ENCODE peak calls at places on chromosomes 3 and 15, in five cellular contexts. X, K, I, W and P are unnamed samples.

GRCh38 chr3:51379301-51379700 is 5.8 kb upstream of the MANF start:
- DNase-seq in I (no peak), W (peak), X (no peak), K (no peak), P (peak)

GRCh38 chr15:49964071-49964470 is 155.0 kb downstream of the ATP8B4 start:
- DNase-seq in K (no peak), X (no peak), I (no peak), W (no peak), P (no peak)

GRCh38 chr3:101310580-101311375 is 9.6 kb downstream of the IMPG2 start:
- DNase-seq in X (no peak), K (no peak), W (no peak), I (no peak), P (peak)

GRCh38 chr15:75213768-75214221 is 12.1 kb downstream of the C15orf39 start:
- DNase-seq in X (no peak), I (no peak), K (no peak), W (no peak), P (no peak)

GRCh38 chr3:88809993-88810392 is 297.4 kb upstream of the EPHA3 start:
- DNase-seq in K (no peak), X (no peak), I (no peak), W (no peak), P (no peak)

GRCh38 chr3:47385796-47386195 is 5.0 kb downstream of the PTPN23 start:
- DNase-seq in I (no peak), X (no peak), W (no peak), K (no peak), P (no peak)

GRCh38 chr3:77652624-77653023 is 612.7 kb downstream of the ROBO2 start:
- DNase-seq in K (no peak), X (no peak), I (no peak), W (no peak), P (no peak)

GRCh38 chr15:70576276-70576675 is 187.1 kb downstream of the UACA start:
- DNase-seq in X (no peak), W (no peak), I (no peak), K (no peak), P (no peak)

GRCh38 chr3:128316456-128316855 is 150.2 kb downstream of the DNAJB8 start:
- DNase-seq in I (no peak), X (no peak), W (peak), K (no peak), P (no peak)

GRCh38 chr3:105118905-105119304 is 247.8 kb upstream of the ALCAM start:
- DNase-seq in X (no peak), W (no peak), I (no peak), K (no peak), P (no peak)

GRCh38 chr3:13325092-13325491 is 95.0 kb downstream of the NUP210 start:
- DNase-seq in X (peak), I (no peak), K (no peak), W (no peak), P (peak)

GRCh38 chr3:97439373-97439772 is 325.2 kb upstream of the ARL6 start:
- DNase-seq in K (no peak), X (no peak), I (no peak), W (no peak), P (no peak)

GRCh38 chr15:69666441-69666882 is 213.8 kb downstream of the RPLP1 start:
- DNase-seq in W (peak), I (no peak), K (peak), X (no peak), P (no peak)

GRCh38 chr3:108153451-108153981 is 62.7 kb upstream of the CD47 start:
- DNase-seq in X (peak), W (peak), I (peak), K (no peak), P (peak)

GRCh38 chr15:66802087-66803001 is 100.3 kb downstream of the SMAD6 start:
- DNase-seq in I (peak), K (no peak), W (no peak), X (no peak), P (no peak)

GRCh38 chr3:115960799-115961198 is 337.5 kb downstream of the GAP43 start:
- DNase-seq in I (no peak), K (no peak), X (no peak), W (no peak), P (peak)

GRCh38 chr15:63166219-63166618 is 8.9 kb upstream of the RPS27L start:
- DNase-seq in K (no peak), W (peak), X (no peak), I (no peak), P (peak)

GRCh38 chr15:56839641-56840040 is 78.8 kb upstream of the TCF12 start:
- DNase-seq in I (no peak), W (no peak), X (no peak), K (no peak), P (no peak)

GRCh38 chr3:127079211-127079610 is 96.3 kb downstream of the PLXNA1 start:
- DNase-seq in K (no peak), X (no peak), I (no peak), W (no peak), P (no peak)